ENCODE peak calls at places on chromosomes 3 and 15, in nine cellular contexts. J is HCEC 1CT; K is activated naive CD4-positive, alpha-beta T cell treated with anti-CD3 and anti-CD28 coated beads, Interleukin-2, amount 50 U/mL, for 16 hours; S is GM04503; N is stimulated activated CD8-positive, alpha-beta memory T cell treated with anti-CD3 and anti-CD28 coated beads, Interleukin-15, amount 100 ng/mL, for 24 hours; Z is astrocyte; X is HFFc6; W is MG63; A is fibroblast of mammary gland. U is an unnamed sample.

GRCh38 chr3:29514170-29514569 is 233.3 kb downstream of the RBMS3 start:
- DNase-seq in J (no peak), K (no peak), S (no peak), N (no peak), Z (no peak), X (no peak), W (no peak), A (peak), U (no peak)

GRCh38 chr15:44663410-44664272 is at the start of gene SPG11:
- DNase-seq in J (peak), K (peak), S (peak), N (peak), Z (peak), X (peak), W (peak), A (peak), U (peak)

GRCh38 chr15:39573844-39574243 is 7.0 kb upstream of the THBS1 start:
- DNase-seq in J (no peak), K (no peak), S (peak), N (no peak), Z (no peak), X (peak), W (no peak), A (peak), U (no peak)

GRCh38 chr15:99632521-99632920 is 66.7 kb downstream of the MEF2A start:
- DNase-seq in J (no peak), K (no peak), S (no peak), N (no peak), Z (no peak), X (no peak), W (no peak), A (no peak), U (no peak)

GRCh38 chr15:74616996-74617395 is 1.4 kb downstream of the CLK3 start:
- DNase-seq in J (no peak), K (no peak), S (no peak), N (no peak), Z (no peak), X (peak), W (no peak), A (no peak), U (no peak)

GRCh38 chr3:113795693-113796092 is 42.9 kb upstream of the GRAMD1C start:
- DNase-seq in J (no peak), K (no peak), S (no peak), N (no peak), Z (no peak), X (no peak), W (no peak), A (no peak), U (no peak)

GRCh38 chr15:52040167-52040900 is 21.3 kb downstream of the MAPK6 start:
- DNase-seq in J (no peak), K (no peak), S (no peak), N (no peak), Z (peak), X (no peak), W (peak), A (peak), U (no peak)

GRCh38 chr15:38564557-38565286 is at the start of gene RASGRP1:
- DNase-seq in J (peak), K (peak), S (no peak), N (peak), Z (no peak), X (peak), W (peak), A (peak), U (peak)

GRCh38 chr15:43318990-43319771 is 11.2 kb downstream of the LCMT2 start:
- DNase-seq in J (no peak), K (no peak), S (no peak), N (no peak), Z (no peak), X (no peak), W (no peak), A (no peak), U (no peak)

GRCh38 chr3:52238761-52239701 is at the start of gene TWF2:
- DNase-seq in J (peak), K (peak), S (no peak), N (peak), Z (peak), X (peak), W (peak), A (peak), U (peak)

GRCh38 chr3:53067571-53067970 is 21.7 kb upstream of the SFMBT1 start:
- DNase-seq in J (no peak), K (no peak), S (no peak), N (no peak), Z (no peak), X (no peak), W (no peak), A (no peak), U (no peak)

GRCh38 chr15:95701410-95701809 is 629.1 kb upstream of the NR2F2 start:
- DNase-seq in J (no peak), K (no peak), S (no peak), N (no peak), Z (no peak), X (no peak), W (no peak), A (no peak), U (no peak)

GRCh38 chr3:127143172-127143571 is 49.8 kb upstream of the PRR23E start:
- DNase-seq in J (no peak), K (no peak), S (no peak), N (no peak), Z (no peak), X (no peak), W (no peak), A (no peak), U (no peak)

U was measured in stimulated activated CD4-positive, alpha-beta T cell treated with anti-CD3 and anti-CD28 coated beads, Interleukin-12 subunit alpha, Interleukin-12 subunit beta, amount 100 ng/mL, for 48 hours.